ENCODE peak calls at places on chromosomes 13 and 19, in six cellular contexts. One of them, this sample, is unnamed.

GRCh38 chr13:50690020-50690419 is 153.5 kb downstream of the DLEU7 start:
- DNase-seq in activated naive CD8-positive, alpha-beta T cell treated with anti-CD3 and anti-CD28 coated beads for 36 hours: no peak
- DNase-seq in thoracic aorta: no peak
- DNase-seq in PC-3: no peak
- DNase-seq in kidney glomerular epithelial cell: no peak
- DNase-seq in stimulated activated CD4-positive, alpha-beta T cell treated with anti-CD3 and anti-CD28 coated beads, Interleukin-2, amount 100 ng/mL, for 24 hours: no peak
- DNase-seq in this sample: no peak

GRCh38 chr19:49861127-49861526 is 6.2 kb downstream of the PNKP start:
- DNase-seq in thoracic aorta: no peak
- DNase-seq in stimulated activated CD4-positive, alpha-beta T cell treated with anti-CD3 and anti-CD28 coated beads, Interleukin-2, amount 100 ng/mL, for 24 hours: no peak
- DNase-seq in PC-3: no peak
- DNase-seq in activated naive CD8-positive, alpha-beta T cell treated with anti-CD3 and anti-CD28 coated beads for 36 hours: no peak
- DNase-seq in kidney glomerular epithelial cell: no peak
- DNase-seq in this sample: no peak

GRCh38 chr13:50466554-50466953 is 376.9 kb downstream of the DLEU7 start:
- DNase-seq in PC-3: no peak
- DNase-seq in kidney glomerular epithelial cell: no peak
- DNase-seq in stimulated activated CD4-positive, alpha-beta T cell treated with anti-CD3 and anti-CD28 coated beads, Interleukin-2, amount 100 ng/mL, for 24 hours: no peak
- DNase-seq in activated naive CD8-positive, alpha-beta T cell treated with anti-CD3 and anti-CD28 coated beads for 36 hours: no peak
- DNase-seq in thoracic aorta: no peak
- DNase-seq in this sample: no peak

GRCh38 chr13:30577381-30577780 is 40.3 kb upstream of the USPL1 start:
- DNase-seq in PC-3: peak
- DNase-seq in kidney glomerular epithelial cell: peak
- DNase-seq in activated naive CD8-positive, alpha-beta T cell treated with anti-CD3 and anti-CD28 coated beads for 36 hours: peak
- DNase-seq in stimulated activated CD4-positive, alpha-beta T cell treated with anti-CD3 and anti-CD28 coated beads, Interleukin-2, amount 100 ng/mL, for 24 hours: peak
- DNase-seq in thoracic aorta: no peak
- DNase-seq in this sample: no peak

GRCh38 chr19:32675720-32676185 is at the start of gene RGS9BP:
- DNase-seq in PC-3: peak
- DNase-seq in stimulated activated CD4-positive, alpha-beta T cell treated with anti-CD3 and anti-CD28 coated beads, Interleukin-2, amount 100 ng/mL, for 24 hours: peak
- DNase-seq in kidney glomerular epithelial cell: peak
- DNase-seq in thoracic aorta: peak
- DNase-seq in activated naive CD8-positive, alpha-beta T cell treated with anti-CD3 and anti-CD28 coated beads for 36 hours: peak
- DNase-seq in this sample: peak

GRCh38 chr13:111346281-111346680 is 25.8 kb downstream of the TEX29 start:
- DNase-seq in thoracic aorta: no peak
- DNase-seq in kidney glomerular epithelial cell: no peak
- DNase-seq in activated naive CD8-positive, alpha-beta T cell treated with anti-CD3 and anti-CD28 coated beads for 36 hours: no peak
- DNase-seq in stimulated activated CD4-positive, alpha-beta T cell treated with anti-CD3 and anti-CD28 coated beads, Interleukin-2, amount 100 ng/mL, for 24 hours: no peak
- DNase-seq in PC-3: no peak
- DNase-seq in this sample: no peak

GRCh38 chr13:66618702-66619101 is 611.4 kb downstream of the PCDH9 start:
- DNase-seq in thoracic aorta: no peak
- DNase-seq in kidney glomerular epithelial cell: peak
- DNase-seq in PC-3: peak
- DNase-seq in activated naive CD8-positive, alpha-beta T cell treated with anti-CD3 and anti-CD28 coated beads for 36 hours: no peak
- DNase-seq in stimulated activated CD4-positive, alpha-beta T cell treated with anti-CD3 and anti-CD28 coated beads, Interleukin-2, amount 100 ng/mL, for 24 hours: no peak
- DNase-seq in this sample: no peak

GRCh38 chr19:50461066-50461875 is 15.0 kb upstream of the EMC10 start:
- DNase-seq in PC-3: peak
- DNase-seq in activated naive CD8-positive, alpha-beta T cell treated with anti-CD3 and anti-CD28 coated beads for 36 hours: peak
- DNase-seq in thoracic aorta: no peak
- DNase-seq in kidney glomerular epithelial cell: peak
- DNase-seq in stimulated activated CD4-positive, alpha-beta T cell treated with anti-CD3 and anti-CD28 coated beads, Interleukin-2, amount 100 ng/mL, for 24 hours: peak
- DNase-seq in this sample: peak

GRCh38 chr19:55279376-55279772 is 536 bp downstream of the HSPBP1 start:
- DNase-seq in activated naive CD8-positive, alpha-beta T cell treated with anti-CD3 and anti-CD28 coated beads for 36 hours: no peak
- DNase-seq in thoracic aorta: no peak
- DNase-seq in PC-3: no peak
- DNase-seq in kidney glomerular epithelial cell: no peak
- DNase-seq in stimulated activated CD4-positive, alpha-beta T cell treated with anti-CD3 and anti-CD28 coated beads, Interleukin-2, amount 100 ng/mL, for 24 hours: no peak
- DNase-seq in this sample: no peak

GRCh38 chr19:2631213-2631821 is 71.2 kb downstream of the GNG7 start:
- DNase-seq in thoracic aorta: no peak
- DNase-seq in kidney glomerular epithelial cell: no peak
- DNase-seq in activated naive CD8-positive, alpha-beta T cell treated with anti-CD3 and anti-CD28 coated beads for 36 hours: no peak
- DNase-seq in PC-3: peak
- DNase-seq in stimulated activated CD4-positive, alpha-beta T cell treated with anti-CD3 and anti-CD28 coated beads, Interleukin-2, amount 100 ng/mL, for 24 hours: no peak
- DNase-seq in this sample: no peak

GRCh38 chr13:100315522-100315921 is 226.6 kb downstream of the PCCA start:
- DNase-seq in activated naive CD8-positive, alpha-beta T cell treated with anti-CD3 and anti-CD28 coated beads for 36 hours: no peak
- DNase-seq in stimulated activated CD4-positive, alpha-beta T cell treated with anti-CD3 and anti-CD28 coated beads, Interleukin-2, amount 100 ng/mL, for 24 hours: no peak
- DNase-seq in thoracic aorta: no peak
- DNase-seq in kidney glomerular epithelial cell: no peak
- DNase-seq in PC-3: peak
- DNase-seq in this sample: no peak

GRCh38 chr13:21435710-21436151 is 23.4 kb downstream of the ZDHHC20 start:
- DNase-seq in stimulated activated CD4-positive, alpha-beta T cell treated with anti-CD3 and anti-CD28 coated beads, Interleukin-2, amount 100 ng/mL, for 24 hours: peak
- DNase-seq in PC-3: peak
- DNase-seq in kidney glomerular epithelial cell: peak
- DNase-seq in activated naive CD8-positive, alpha-beta T cell treated with anti-CD3 and anti-CD28 coated beads for 36 hours: peak
- DNase-seq in thoracic aorta: peak
- DNase-seq in this sample: no peak

GRCh38 chr13:110509478-110509926 is 52.0 kb downstream of the RAB20 start:
- DNase-seq in stimulated activated CD4-positive, alpha-beta T cell treated with anti-CD3 and anti-CD28 coated beads, Interleukin-2, amount 100 ng/mL, for 24 hours: no peak
- DNase-seq in thoracic aorta: no peak
- DNase-seq in activated naive CD8-positive, alpha-beta T cell treated with anti-CD3 and anti-CD28 coated beads for 36 hours: no peak
- DNase-seq in PC-3: no peak
- DNase-seq in kidney glomerular epithelial cell: no peak
- DNase-seq in this sample: no peak

GRCh38 chr19:7326105-7326877 is 22.4 kb upstream of the ARHGEF18 start:
- DNase-seq in stimulated activated CD4-positive, alpha-beta T cell treated with anti-CD3 and anti-CD28 coated beads, Interleukin-2, amount 100 ng/mL, for 24 hours: peak
- DNase-seq in activated naive CD8-positive, alpha-beta T cell treated with anti-CD3 and anti-CD28 coated beads for 36 hours: peak
- DNase-seq in PC-3: peak
- DNase-seq in kidney glomerular epithelial cell: no peak
- DNase-seq in thoracic aorta: no peak
- DNase-seq in this sample: peak

GRCh38 chr13:39038569-39038898 is 278 bp downstream of the NHLRC3 start:
- DNase-seq in thoracic aorta: no peak
- DNase-seq in stimulated activated CD4-positive, alpha-beta T cell treated with anti-CD3 and anti-CD28 coated beads, Interleukin-2, amount 100 ng/mL, for 24 hours: peak
- DNase-seq in PC-3: peak
- DNase-seq in kidney glomerular epithelial cell: no peak
- DNase-seq in activated naive CD8-positive, alpha-beta T cell treated with anti-CD3 and anti-CD28 coated beads for 36 hours: peak
- DNase-seq in this sample: no peak

GRCh38 chr19:518292-519231 is 11.3 kb downstream of the TPGS1 start:
- DNase-seq in stimulated activated CD4-positive, alpha-beta T cell treated with anti-CD3 and anti-CD28 coated beads, Interleukin-2, amount 100 ng/mL, for 24 hours: peak
- DNase-seq in thoracic aorta: no peak
- DNase-seq in kidney glomerular epithelial cell: no peak
- DNase-seq in activated naive CD8-positive, alpha-beta T cell treated with anti-CD3 and anti-CD28 coated beads for 36 hours: peak
- DNase-seq in PC-3: no peak
- DNase-seq in this sample: no peak

GRCh38 chr13:39578821-39579291 is 24.1 kb downstream of the LHFPL6 start:
- DNase-seq in kidney glomerular epithelial cell: no peak
- DNase-seq in activated naive CD8-positive, alpha-beta T cell treated with anti-CD3 and anti-CD28 coated beads for 36 hours: no peak
- DNase-seq in PC-3: no peak
- DNase-seq in thoracic aorta: no peak
- DNase-seq in stimulated activated CD4-positive, alpha-beta T cell treated with anti-CD3 and anti-CD28 coated beads, Interleukin-2, amount 100 ng/mL, for 24 hours: no peak
- DNase-seq in this sample: no peak

GRCh38 chr19:18119243-18120105 is 21.9 kb downstream of the MAST3 start:
- DNase-seq in kidney glomerular epithelial cell: no peak
- DNase-seq in stimulated activated CD4-positive, alpha-beta T cell treated with anti-CD3 and anti-CD28 coated beads, Interleukin-2, amount 100 ng/mL, for 24 hours: peak
- DNase-seq in activated naive CD8-positive, alpha-beta T cell treated with anti-CD3 and anti-CD28 coated beads for 36 hours: peak
- DNase-seq in PC-3: no peak
- DNase-seq in thoracic aorta: no peak
- DNase-seq in this sample: no peak

GRCh38 chr13:49023441-49023840 is 47.7 kb downstream of the FNDC3A start:
- DNase-seq in kidney glomerular epithelial cell: peak
- DNase-seq in thoracic aorta: no peak
- DNase-seq in PC-3: peak
- DNase-seq in stimulated activated CD4-positive, alpha-beta T cell treated with anti-CD3 and anti-CD28 coated beads, Interleukin-2, amount 100 ng/mL, for 24 hours: no peak
- DNase-seq in activated naive CD8-positive, alpha-beta T cell treated with anti-CD3 and anti-CD28 coated beads for 36 hours: no peak
- DNase-seq in this sample: no peak

GRCh38 chr19:2711175-2711936 is 8.9 kb upstream of the GNG7 start:
- DNase-seq in kidney glomerular epithelial cell: no peak
- DNase-seq in PC-3: peak
- DNase-seq in activated naive CD8-positive, alpha-beta T cell treated with anti-CD3 and anti-CD28 coated beads for 36 hours: no peak
- DNase-seq in stimulated activated CD4-positive, alpha-beta T cell treated with anti-CD3 and anti-CD28 coated beads, Interleukin-2, amount 100 ng/mL, for 24 hours: no peak
- DNase-seq in thoracic aorta: no peak
- DNase-seq in this sample: no peak

GRCh38 chr13:45331123-45331619 is 9.8 kb downstream of the TPT1 start:
- DNase-seq in stimulated activated CD4-positive, alpha-beta T cell treated with anti-CD3 and anti-CD28 coated beads, Interleukin-2, amount 100 ng/mL, for 24 hours: no peak
- DNase-seq in thoracic aorta: no peak
- DNase-seq in kidney glomerular epithelial cell: no peak
- DNase-seq in activated naive CD8-positive, alpha-beta T cell treated with anti-CD3 and anti-CD28 coated beads for 36 hours: no peak
- DNase-seq in PC-3: no peak
- DNase-seq in this sample: no peak

GRCh38 chr13:31377946-31378345 is 178.2 kb downstream of the B3GLCT start:
- DNase-seq in thoracic aorta: no peak
- DNase-seq in PC-3: no peak
- DNase-seq in kidney glomerular epithelial cell: no peak
- DNase-seq in stimulated activated CD4-positive, alpha-beta T cell treated with anti-CD3 and anti-CD28 coated beads, Interleukin-2, amount 100 ng/mL, for 24 hours: no peak
- DNase-seq in activated naive CD8-positive, alpha-beta T cell treated with anti-CD3 and anti-CD28 coated beads for 36 hours: no peak
- DNase-seq in this sample: no peak

GRCh38 chr13:50171585-50172282 is 156.5 kb downstream of the KCNRG start:
- DNase-seq in stimulated activated CD4-positive, alpha-beta T cell treated with anti-CD3 and anti-CD28 coated beads, Interleukin-2, amount 100 ng/mL, for 24 hours: no peak
- DNase-seq in activated naive CD8-positive, alpha-beta T cell treated with anti-CD3 and anti-CD28 coated beads for 36 hours: no peak
- DNase-seq in kidney glomerular epithelial cell: no peak
- DNase-seq in PC-3: no peak
- DNase-seq in thoracic aorta: no peak
- DNase-seq in this sample: no peak

GRCh38 chr13:68369739-68370138 is 1139.6 kb upstream of the PCDH9 start:
- DNase-seq in kidney glomerular epithelial cell: peak
- DNase-seq in PC-3: peak
- DNase-seq in activated naive CD8-positive, alpha-beta T cell treated with anti-CD3 and anti-CD28 coated beads for 36 hours: no peak
- DNase-seq in stimulated activated CD4-positive, alpha-beta T cell treated with anti-CD3 and anti-CD28 coated beads, Interleukin-2, amount 100 ng/mL, for 24 hours: no peak
- DNase-seq in thoracic aorta: no peak
- DNase-seq in this sample: no peak

GRCh38 chr19:46616631-46617322 is 8.1 kb downstream of the PTGIR start:
- DNase-seq in stimulated activated CD4-positive, alpha-beta T cell treated with anti-CD3 and anti-CD28 coated beads, Interleukin-2, amount 100 ng/mL, for 24 hours: peak
- DNase-seq in PC-3: peak
- DNase-seq in activated naive CD8-positive, alpha-beta T cell treated with anti-CD3 and anti-CD28 coated beads for 36 hours: peak
- DNase-seq in kidney glomerular epithelial cell: no peak
- DNase-seq in thoracic aorta: no peak
- DNase-seq in this sample: peak

GRCh38 chr13:41568143-41568989 is 111.0 kb downstream of the RGCC start:
- DNase-seq in thoracic aorta: no peak
- DNase-seq in stimulated activated CD4-positive, alpha-beta T cell treated with anti-CD3 and anti-CD28 coated beads, Interleukin-2, amount 100 ng/mL, for 24 hours: no peak
- DNase-seq in activated naive CD8-positive, alpha-beta T cell treated with anti-CD3 and anti-CD28 coated beads for 36 hours: no peak
- DNase-seq in PC-3: no peak
- DNase-seq in kidney glomerular epithelial cell: no peak
- DNase-seq in this sample: no peak

GRCh38 chr13:49579501-49579900 is 5.9 kb downstream of the RCBTB1 start:
- DNase-seq in stimulated activated CD4-positive, alpha-beta T cell treated with anti-CD3 and anti-CD28 coated beads, Interleukin-2, amount 100 ng/mL, for 24 hours: no peak
- DNase-seq in thoracic aorta: no peak
- DNase-seq in kidney glomerular epithelial cell: no peak
- DNase-seq in activated naive CD8-positive, alpha-beta T cell treated with anti-CD3 and anti-CD28 coated beads for 36 hours: no peak
- DNase-seq in PC-3: no peak
- DNase-seq in this sample: no peak

GRCh38 chr13:75372517-75372916 is 109.5 kb downstream of the TBC1D4 start:
- DNase-seq in kidney glomerular epithelial cell: peak
- DNase-seq in thoracic aorta: no peak
- DNase-seq in activated naive CD8-positive, alpha-beta T cell treated with anti-CD3 and anti-CD28 coated beads for 36 hours: no peak
- DNase-seq in stimulated activated CD4-positive, alpha-beta T cell treated with anti-CD3 and anti-CD28 coated beads, Interleukin-2, amount 100 ng/mL, for 24 hours: no peak
- DNase-seq in PC-3: peak
- DNase-seq in this sample: peak

GRCh38 chr13:110254751-110255553 is 52.0 kb downstream of the COL4A1 start:
- DNase-seq in kidney glomerular epithelial cell: no peak
- DNase-seq in PC-3: no peak
- DNase-seq in thoracic aorta: no peak
- DNase-seq in stimulated activated CD4-positive, alpha-beta T cell treated with anti-CD3 and anti-CD28 coated beads, Interleukin-2, amount 100 ng/mL, for 24 hours: no peak
- DNase-seq in activated naive CD8-positive, alpha-beta T cell treated with anti-CD3 and anti-CD28 coated beads for 36 hours: no peak
- DNase-seq in this sample: no peak

GRCh38 chr13:44231786-44232516 is 141.7 kb upstream of the SERP2 start:
- DNase-seq in stimulated activated CD4-positive, alpha-beta T cell treated with anti-CD3 and anti-CD28 coated beads, Interleukin-2, amount 100 ng/mL, for 24 hours: no peak
- DNase-seq in activated naive CD8-positive, alpha-beta T cell treated with anti-CD3 and anti-CD28 coated beads for 36 hours: no peak
- DNase-seq in kidney glomerular epithelial cell: peak
- DNase-seq in PC-3: peak
- DNase-seq in thoracic aorta: no peak
- DNase-seq in this sample: no peak

GRCh38 chr13:112728375-112729126 is 38.7 kb downstream of the ATP11A start:
- DNase-seq in kidney glomerular epithelial cell: no peak
- DNase-seq in PC-3: no peak
- DNase-seq in stimulated activated CD4-positive, alpha-beta T cell treated with anti-CD3 and anti-CD28 coated beads, Interleukin-2, amount 100 ng/mL, for 24 hours: no peak
- DNase-seq in activated naive CD8-positive, alpha-beta T cell treated with anti-CD3 and anti-CD28 coated beads for 36 hours: no peak
- DNase-seq in thoracic aorta: no peak
- DNase-seq in this sample: no peak

GRCh38 chr13:85137516-85137915 is 661.7 kb downstream of the SLITRK6 start:
- DNase-seq in activated naive CD8-positive, alpha-beta T cell treated with anti-CD3 and anti-CD28 coated beads for 36 hours: no peak
- DNase-seq in kidney glomerular epithelial cell: no peak
- DNase-seq in PC-3: no peak
- DNase-seq in thoracic aorta: no peak
- DNase-seq in stimulated activated CD4-positive, alpha-beta T cell treated with anti-CD3 and anti-CD28 coated beads, Interleukin-2, amount 100 ng/mL, for 24 hours: no peak
- DNase-seq in this sample: no peak

GRCh38 chr13:39148513-39148961 is 110.3 kb downstream of the NHLRC3 start:
- DNase-seq in activated naive CD8-positive, alpha-beta T cell treated with anti-CD3 and anti-CD28 coated beads for 36 hours: no peak
- DNase-seq in kidney glomerular epithelial cell: peak
- DNase-seq in stimulated activated CD4-positive, alpha-beta T cell treated with anti-CD3 and anti-CD28 coated beads, Interleukin-2, amount 100 ng/mL, for 24 hours: no peak
- DNase-seq in thoracic aorta: no peak
- DNase-seq in PC-3: no peak
- DNase-seq in this sample: no peak